ENCODE peak calls at places on chromosomes 5 and 9, in nine cellular contexts. E, O, N, P, X, T, Q, D and W are unnamed samples.

GRCh38 chr5:149656576-149657182 is 73.4 kb upstream of the PPARGC1B start:
- DNase-seq in E (peak; percentile 44), O (no peak), N (peak; percentile 61), P (peak; percentile 13), X (peak; percentile 42), T (no peak), Q (peak; percentile 25), D (no peak), W (peak; percentile 52)

GRCh38 chr9:93669116-93669957 is 93.0 kb downstream of the PHF2 start:
- DNase-seq in E (no peak), O (no peak), N (no peak), P (no peak), X (peak; percentile 1), T (no peak), Q (no peak), D (no peak), W (no peak)

GRCh38 chr9:107059215-107059614 is 196.2 kb downstream of the ZNF462 start:
- DNase-seq in E (no peak), O (no peak), N (no peak), P (no peak), X (no peak), T (no peak), Q (no peak), D (no peak), W (no peak)

GRCh38 chr5:108729306-108729645 is 18.4 kb upstream of the FER start:
- DNase-seq in E (no peak), O (no peak), N (no peak), P (no peak), X (no peak), T (no peak), Q (no peak), D (no peak), W (no peak)

GRCh38 chr5:35364350-35364749 is 134.1 kb upstream of the PRLR start:
- DNase-seq in E (no peak), O (no peak), N (no peak), P (no peak), X (no peak), T (no peak), Q (no peak), D (no peak), W (no peak)

GRCh38 chr5:10601246-10602030 is 37.6 kb downstream of the ANKRD33B start:
- DNase-seq in E (peak; percentile 69), O (peak; percentile 75), N (no peak), P (peak; percentile 83), X (peak; percentile 19), T (no peak), Q (peak; percentile 97), D (no peak), W (no peak)

GRCh38 chr9:112361602-112362001 is 18.3 kb upstream of the HSDL2 start:
- DNase-seq in E (peak; percentile 69), O (peak; percentile 11), N (peak; percentile 59), P (no peak), X (no peak), T (no peak), Q (peak; percentile 28), D (no peak), W (peak; percentile 24)

GRCh38 chr9:34185778-34186551 is 7.1 kb downstream of the UBAP1 start:
- DNase-seq in E (peak; percentile 38), O (peak; percentile 90), N (peak; percentile 94), P (peak; percentile 94), X (no peak), T (no peak), Q (no peak), D (peak; percentile 27), W (no peak)

GRCh38 chr9:112354081-112354743 is 20.8 kb upstream of the PTBP3 start:
- DNase-seq in E (no peak), O (no peak), N (no peak), P (no peak), X (no peak), T (no peak), Q (no peak), D (no peak), W (no peak)